ENCODE peak calls at places on chromosome 3, in nine cellular contexts. M is HFF-Myc; B is GM20000; C is lower lobe of right lung; I is ovary; X is epithelial cell of esophagus; T is BE2C; Y is CD4-positive, alpha-beta T cell; D is foreskin fibroblast. S is an unnamed sample.

GRCh38 chr3:68936855-68937254 is 4.5 kb upstream of the TAFA4 start:
- DNase-seq in M (no peak), Y (no peak), T (no peak), B (no peak), C (no peak), D (no peak), I (no peak), X (no peak), S (no peak)

GRCh38 chr3:138507524-138507923 is 73.1 kb downstream of the ESYT3 start:
- DNase-seq in T (no peak), I (no peak), Y (no peak), D (no peak), M (no peak), C (no peak), B (no peak), X (no peak), S (no peak)

GRCh38 chr3:194265505-194265892 is 85.6 kb downstream of the CPN2 start:
- DNase-seq in I (peak), X (peak), Y (no peak), D (peak), T (peak), B (no peak), C (peak), M (peak), S (peak)

GRCh38 chr3:32937331-32937730 is 14.1 kb upstream of the CCR4 start:
- DNase-seq in D (no peak), Y (no peak), I (no peak), T (no peak), C (no peak), X (no peak), B (no peak), M (no peak), S (no peak)

GRCh38 chr3:136194409-136195257 is 1.5 kb downstream of the MSL2 start:
- DNase-seq in Y (peak), B (peak), C (peak), X (peak), T (peak), D (peak), M (no peak), I (peak), S (peak)

GRCh38 chr3:117531078-117531477 is 821.5 kb downstream of the TUSC7 start:
- DNase-seq in C (no peak), M (no peak), X (no peak), B (no peak), Y (no peak), I (no peak), D (no peak), T (no peak), S (no peak)

GRCh38 chr3:129224984-129225393 is 24.4 kb upstream of the COPG1 start:
- DNase-seq in B (no peak), Y (no peak), M (no peak), D (peak), I (peak), C (peak), X (peak), T (peak), S (peak)

GRCh38 chr3:150989208-150989607 is 16.7 kb upstream of the CLRN1 start:
- DNase-seq in C (no peak), X (no peak), B (no peak), Y (no peak), M (no peak), I (no peak), T (no peak), D (no peak), S (no peak)

GRCh38 chr3:175526191-175526590 is 667.1 kb downstream of the NAALADL2 start:
- DNase-seq in Y (no peak), C (no peak), T (no peak), I (no peak), B (no peak), M (no peak), D (no peak), X (no peak), S (no peak)

GRCh38 chr3:125121246-125122010 is 65.6 kb upstream of the HEG1 start:
- DNase-seq in B (peak), D (no peak), I (no peak), C (no peak), T (no peak), X (no peak), M (no peak), Y (no peak), S (no peak)

GRCh38 chr3:185702564-185703225 is 116.6 kb downstream of the SENP2 start:
- DNase-seq in B (no peak), I (no peak), T (no peak), C (no peak), Y (no peak), X (no peak), D (no peak), M (no peak), S (no peak)

GRCh38 chr3:194176274-194176991 is 40.5 kb downstream of the HES1 start:
- DNase-seq in X (no peak), I (peak), B (no peak), M (no peak), D (no peak), C (no peak), T (no peak), Y (no peak), S (no peak)

GRCh38 chr3:142087676-142088075 is 61.7 kb downstream of the TFDP2 start:
- DNase-seq in I (no peak), D (peak), X (peak), M (peak), B (no peak), T (no peak), Y (no peak), C (no peak), S (peak)

GRCh38 chr3:151580592-151580991 is 119.7 kb upstream of the IGSF10 start:
- DNase-seq in T (no peak), I (no peak), M (peak), B (no peak), C (no peak), Y (no peak), X (peak), D (peak), S (no peak)

GRCh38 chr3:125374501-125374995 is 577 bp downstream of the ZNF148 start:
- DNase-seq in M (no peak), I (no peak), Y (peak), T (peak), C (peak), X (peak), B (peak), D (no peak), S (peak)

GRCh38 chr3:14511623-14511965 is 28.5 kb downstream of the GRIP2 start:
- DNase-seq in B (no peak), M (no peak), I (no peak), D (no peak), Y (no peak), C (no peak), T (peak), X (no peak), S (no peak)

GRCh38 chr3:38028621-38029361 is 651 bp downstream of the PLCD1 start:
- DNase-seq in M (no peak), B (no peak), C (no peak), X (no peak), D (peak), T (no peak), I (peak), Y (no peak), S (no peak)

GRCh38 chr3:55571216-55571813 is 84.2 kb upstream of the WNT5A start:
- DNase-seq in I (no peak), B (no peak), D (no peak), C (no peak), T (no peak), X (no peak), Y (no peak), M (no peak), S (no peak)

GRCh38 chr3:8848696-8849131 is 79.3 kb upstream of the OXTR start:
- DNase-seq in B (no peak), X (peak), I (no peak), Y (no peak), M (peak), T (no peak), D (peak), C (no peak), S (no peak)

GRCh38 chr3:193594946-193595689 is 2.1 kb downstream of the OPA1 start:
- DNase-seq in I (no peak), Y (no peak), D (no peak), X (peak), T (no peak), M (no peak), C (no peak), B (no peak), S (no peak)

GRCh38 chr3:171283248-171284222 is 176.7 kb downstream of the TNIK start:
- DNase-seq in T (no peak), C (no peak), D (no peak), X (no peak), I (no peak), Y (no peak), M (no peak), B (no peak), S (no peak)

GRCh38 chr3:18247776-18248310 is 177.3 kb downstream of the SATB1 start:
- DNase-seq in C (no peak), T (no peak), M (no peak), B (no peak), X (no peak), Y (no peak), D (no peak), I (no peak), S (no peak)

GRCh38 chr3:135694142-135694541 is 271.4 kb upstream of the PPP2R3A start:
- DNase-seq in I (no peak), Y (no peak), C (no peak), M (no peak), X (no peak), T (no peak), B (no peak), D (no peak), S (no peak)

GRCh38 chr3:172622916-172623700 is 87.8 kb downstream of the NCEH1 start:
- DNase-seq in D (no peak), B (peak), T (peak), Y (peak), C (no peak), M (no peak), X (peak), I (no peak), S (peak)

GRCh38 chr3:44045476-44046275 is 196.0 kb upstream of the TOPAZ1 start:
- DNase-seq in X (no peak), I (no peak), T (peak), M (peak), C (peak), D (no peak), Y (no peak), B (peak), S (no peak)

DNA sequence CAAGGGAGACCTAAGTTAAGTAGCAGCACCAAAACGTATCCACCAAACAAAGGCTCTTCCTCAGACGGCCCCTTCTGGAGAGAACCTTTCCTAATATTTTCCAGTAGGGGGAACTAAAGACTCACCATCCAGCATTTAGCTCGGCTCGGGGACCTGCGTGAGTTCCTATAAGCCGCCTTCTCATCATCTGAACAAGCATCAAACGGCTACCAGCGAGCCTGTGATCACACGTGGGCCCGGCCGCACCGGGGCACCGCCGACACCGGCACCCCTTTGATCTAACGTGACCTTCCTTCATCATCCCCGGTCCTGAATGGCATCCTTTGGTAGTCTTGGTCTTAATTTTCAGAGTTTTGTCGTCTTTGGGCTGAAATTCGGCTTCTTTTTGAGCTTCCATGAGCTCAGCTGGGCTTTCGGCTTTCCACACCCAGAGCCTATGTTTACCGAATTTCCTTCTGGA is 1.4 kb upstream of the ROBO2 start:
- DNase-seq in T (peak), M (peak), X (peak), B (peak), C (peak), I (peak), D (peak), Y (no peak), S (peak)
- TF ChIP-seq CTCF in T (peak), M (peak), X (peak), B (no peak), C (peak), I (peak), D (peak), Y (no peak), S (peak)

GRCh38 chr3:71521940-71522876 is 61.3 kb downstream of the FOXP1 start:
- DNase-seq in B (no peak), T (no peak), X (no peak), I (no peak), C (no peak), Y (no peak), D (no peak), M (no peak), S (no peak)
- TF ChIP-seq CTCF in B (no peak), T (no peak), X (no peak), I (no peak), C (no peak), Y (no peak), D (no peak), M (no peak), S (no peak)

GRCh38 chr3:50297896-50298725 is 1.1 kb downstream of the HYAL3 start:
- DNase-seq in X (no peak), B (no peak), M (no peak), T (no peak), Y (no peak), C (peak), I (peak), D (no peak), S (no peak)
- TF ChIP-seq CTCF in X (peak), B (no peak), M (peak), T (no peak), Y (no peak), C (no peak), I (no peak), D (no peak), S (no peak)

GRCh38 chr3:197337214-197337613 is 38.8 kb upstream of the DLG1 start:
- DNase-seq in T (no peak), I (no peak), D (no peak), C (no peak), B (no peak), M (no peak), Y (no peak), X (no peak), S (no peak)
- TF ChIP-seq CTCF in T (no peak), I (no peak), D (no peak), C (no peak), B (no peak), M (no peak), Y (no peak), X (no peak), S (no peak)

GRCh38 chr3:113559011-113559410 is 26.7 kb downstream of the SIDT1 start:
- DNase-seq in D (no peak), X (peak), M (no peak), C (no peak), Y (no peak), T (no peak), I (no peak), B (no peak), S (no peak)

GRCh38 chr3:113556556-113557335 is 24.4 kb downstream of the SIDT1 start:
- DNase-seq in B (no peak), C (no peak), D (no peak), T (no peak), M (no peak), I (no peak), X (peak), Y (no peak), S (no peak)

GRCh38 chr3:113560265-113560664 is 27.9 kb downstream of the SIDT1 start:
- DNase-seq in T (no peak), I (no peak), C (no peak), X (no peak), B (no peak), D (no peak), Y (no peak), M (no peak), S (no peak)

GRCh38 chr3:113555138-113555537 is 22.8 kb downstream of the SIDT1 start:
- DNase-seq in D (no peak), X (no peak), Y (no peak), T (no peak), B (no peak), C (no peak), I (no peak), M (no peak), S (no peak)

GRCh38 chr3:113557374-113557773 is 25.0 kb downstream of the SIDT1 start:
- DNase-seq in I (no peak), X (peak), B (no peak), Y (no peak), C (no peak), T (no peak), D (peak), M (peak), S (peak)
- TF ChIP-seq CTCF in I (no peak), X (peak), B (no peak), Y (no peak), C (no peak), T (no peak), D (no peak), M (no peak), S (no peak)

DNA sequence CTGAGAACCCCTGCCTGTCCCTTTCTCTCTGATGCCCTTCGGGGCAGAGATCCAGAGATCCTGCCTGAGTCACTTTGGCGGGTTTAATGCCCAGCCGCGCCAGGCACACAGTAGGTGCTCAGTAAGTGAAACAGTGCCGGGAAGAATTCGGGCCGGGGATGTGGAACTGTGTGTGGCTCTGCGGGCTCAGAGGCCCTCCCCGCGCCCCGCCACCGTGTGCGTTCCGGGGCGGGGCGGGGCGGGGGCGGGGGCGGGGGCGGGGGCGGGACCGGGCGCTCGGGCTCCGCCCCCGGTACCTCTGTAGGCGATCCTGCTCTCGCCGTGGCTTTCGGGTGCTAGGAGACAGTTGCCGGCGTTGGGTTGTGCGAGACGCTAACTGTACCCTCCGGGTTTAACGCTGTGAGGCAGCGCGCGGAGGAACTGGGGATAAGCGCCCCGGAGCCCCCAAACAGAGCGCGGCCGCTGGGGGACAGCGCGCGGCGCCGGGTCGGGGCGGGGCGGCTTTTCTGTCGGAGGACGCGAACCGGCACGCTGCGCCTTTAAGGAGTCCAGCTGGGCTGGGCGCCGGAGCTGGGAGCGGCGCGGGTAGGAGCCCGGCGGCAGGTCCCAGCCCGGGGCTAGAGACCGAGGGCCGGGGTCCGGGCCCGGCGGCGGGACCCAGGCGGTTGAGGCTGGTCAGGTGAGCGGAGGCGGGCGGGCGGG is at the start of gene ABHD6:
- DNase-seq in M (no peak), I (peak), Y (peak), D (peak), T (peak), X (peak), C (peak), B (peak), S (peak)
- TF ChIP-seq CTCF in M (peak), I (no peak), Y (peak), D (no peak), T (no peak), X (no peak), C (no peak), B (peak), S (peak)

S was measured in MCF 10A.